ENCODE peak calls at places on chromosome 4, in ten cellular contexts. B is lower lobe of right lung, E is colonic mucosa, X is uterus, W is IMR-90, T is endothelial cell of umbilical vein, H is ovary, Q is kidney, L is ascending aorta, V is tibial artery. F is an unnamed sample. For H3K4me1, the result is how much of the 10 kb centered on the place peaks cover.

GRCh38 chr4:38896940-38897339 is 29.3 kb downstream of the FAM114A1 start:
- DNase-seq in X (no peak), T (no peak), Q (no peak), B (no peak), W (peak), V (no peak), L (no peak), H (no peak), E (no peak), F (no peak)

GRCh38 chr4:159639924-159640323 is 537.0 kb downstream of the RAPGEF2 start:
- DNase-seq in V (no peak), W (no peak), L (no peak), Q (no peak), E (no peak), T (no peak), X (no peak), H (no peak), B (no peak), F (no peak)

GRCh38 chr4:125321709-125322362 is 7.1 kb downstream of the FAT4 start:
- DNase-seq in X (no peak), L (no peak), V (no peak), W (peak), T (peak), B (no peak), H (no peak), E (no peak), Q (no peak), F (no peak)

GRCh38 chr4:80989921-80990544 is 40.5 kb upstream of the BMP3 start:
- DNase-seq in W (peak), Q (no peak), H (no peak), T (peak), E (peak), L (no peak), X (no peak), B (no peak), V (no peak), F (no peak)

GRCh38 chr4:188783160-188783559 is 643.9 kb downstream of the TRIML1 start:
- DNase-seq in T (no peak), W (peak), X (no peak), B (no peak), E (no peak), H (no peak), L (no peak), Q (no peak), V (no peak), F (no peak)

GRCh38 chr4:176834531-176834930 is 41.8 kb upstream of the VEGFC start:
- DNase-seq in H (no peak), W (no peak), T (peak), V (no peak), L (no peak), X (no peak), Q (no peak), E (no peak), B (no peak), F (no peak)

GRCh38 chr4:2402053-2402452 is 16.4 kb downstream of the ZFYVE28 start:
- DNase-seq in T (peak), B (peak), X (peak), V (peak), E (peak), H (peak), L (no peak), Q (peak), W (no peak), F (no peak)

GRCh38 chr4:39308576-39308975 is 57.6 kb downstream of the RFC1 start:
- DNase-seq in B (no peak), X (no peak), Q (no peak), T (peak), L (no peak), H (no peak), W (no peak), E (no peak), V (no peak), F (no peak)

GRCh38 chr4:2408401-2408958 is 10.0 kb downstream of the ZFYVE28 start:
- DNase-seq in B (no peak), E (peak), T (no peak), X (no peak), V (no peak), L (no peak), H (no peak), Q (peak), W (no peak), F (peak)

GRCh38 chr4:104494822-104495559 is at the start of gene CXXC4:
- DNase-seq in T (peak), H (peak), Q (peak), E (peak), X (peak), W (peak), L (no peak), B (peak), V (peak), F (no peak)

GRCh38 chr4:66052426-66052825 is 382.1 kb upstream of the EPHA5 start:
- DNase-seq in V (no peak), L (no peak), B (no peak), X (no peak), Q (no peak), W (no peak), H (no peak), T (no peak), E (no peak), F (no peak)

GRCh38 chr4:98613453-98614075 is 44.8 kb downstream of the TSPAN5 start:
- DNase-seq in Q (no peak), X (no peak), H (no peak), T (no peak), W (no peak), L (no peak), V (no peak), E (no peak), B (no peak), F (no peak)

GRCh38 chr4:8493484-8493883 is 52.9 kb downstream of the TRMT44 start:
- DNase-seq in B (no peak), H (no peak), L (no peak), T (no peak), E (no peak), V (no peak), X (no peak), W (no peak), Q (no peak), F (no peak)

GRCh38 chr4:67555447-67555846 is 3.1 kb upstream of the STAP1 start:
- DNase-seq in W (no peak), T (no peak), E (no peak), Q (no peak), H (no peak), X (no peak), B (no peak), L (no peak), V (no peak), F (no peak)

GRCh38 chr4:122639181-122639580 is 18.3 kb upstream of the IL21 start:
- DNase-seq in L (no peak), T (no peak), V (no peak), H (no peak), B (no peak), W (no peak), E (no peak), Q (no peak), X (no peak), F (no peak)

GRCh38 chr4:78951862-78952472 is 12.7 kb upstream of the PAQR3 start:
- DNase-seq in W (peak), Q (no peak), V (no peak), L (no peak), T (peak), B (no peak), H (no peak), X (no peak), E (no peak), F (no peak)

GRCh38 chr4:124079174-124079780 is 633.3 kb downstream of the ANKRD50 start:
- DNase-seq in E (no peak), T (no peak), H (no peak), V (no peak), Q (no peak), L (no peak), W (peak), B (no peak), X (no peak), F (no peak)

GRCh38 chr4:113574636-113575103 is 186.9 kb downstream of the CAMK2D start:
- DNase-seq in H (no peak), V (no peak), W (peak), B (no peak), E (no peak), X (no peak), L (no peak), T (peak), Q (no peak), F (no peak)

GRCh38 chr4:1958276-1959103 is 50.3 kb downstream of the NELFA start:
- DNase-seq in W (peak), B (peak), E (no peak), V (no peak), Q (peak), H (no peak), X (no peak), L (no peak), T (no peak), F (no peak)

GRCh38 chr4:180336494-180337090 is 1906.6 kb upstream of the TENM3 start:
- DNase-seq in T (no peak), E (no peak), V (no peak), H (no peak), B (no peak), X (no peak), W (no peak), Q (no peak), L (no peak), F (no peak)

GRCh38 chr4:77332696-77333270 is 175.8 kb downstream of the CCNG2 start:
- DNase-seq in V (no peak), L (no peak), B (no peak), H (no peak), T (no peak), Q (no peak), E (no peak), X (no peak), W (no peak), F (no peak)

GRCh38 chr4:168857546-168858314 is 152.3 kb downstream of the CBR4 start:
- DNase-seq in Q (no peak), T (peak), V (no peak), B (no peak), E (no peak), X (no peak), L (no peak), W (peak), H (no peak), F (no peak)

GRCh38 chr4:70979445-70980008 is 13.9 kb upstream of the DCK start:
- DNase-seq in X (no peak), V (no peak), B (no peak), W (no peak), E (no peak), T (peak), L (no peak), H (no peak), Q (no peak), F (no peak)

GRCh38 chr4:121777625-121778024 is 12.7 kb upstream of the SMIM43 start:
- DNase-seq in V (no peak), Q (no peak), T (no peak), H (no peak), L (no peak), B (no peak), E (no peak), W (no peak), X (no peak), F (no peak)

GRCh38 chr4:39062094-39062493 is at the start of gene KLHL5:
- DNase-seq in Q (no peak), T (no peak), X (no peak), E (no peak), B (no peak), V (no peak), W (no peak), H (no peak), L (no peak), F (no peak)

GRCh38 chr4:26288308-26288982 is 32.4 kb upstream of the RBPJ start:
- DNase-seq in V (no peak), B (peak), E (no peak), X (no peak), L (no peak), H (no peak), Q (no peak), T (no peak), W (peak), F (no peak)

GRCh38 chr4:186680649-186681048 is 43.0 kb downstream of the FAT1 start:
- DNase-seq in E (no peak), W (no peak), X (no peak), L (no peak), T (no peak), H (no peak), V (no peak), B (no peak), Q (no peak), F (no peak)

GRCh38 chr4:165756831-165757230 is 116.2 kb upstream of the TLL1 start:
- DNase-seq in L (no peak), E (no peak), Q (no peak), H (no peak), W (no peak), X (no peak), V (no peak), B (no peak), T (no peak), F (no peak)

GRCh38 chr4:13989496-13989895 is 362.0 kb upstream of the BOD1L1 start:
- DNase-seq in T (no peak), X (no peak), H (no peak), B (no peak), Q (no peak), L (no peak), V (no peak), E (no peak), W (no peak), F (no peak)

GRCh38 chr4:172142331-172142738 is 329.1 kb downstream of the GALNTL6 start:
- DNase-seq in T (peak), X (no peak), Q (no peak), B (no peak), W (peak), H (no peak), E (no peak), L (no peak), V (no peak), F (no peak)

GRCh38 chr4:19832388-19832787 is 419.3 kb upstream of the SLIT2 start:
- DNase-seq in B (no peak), T (no peak), V (no peak), H (no peak), X (no peak), W (peak), Q (no peak), E (no peak), L (no peak), F (no peak)

GRCh38 chr4:39255266-39255665 is 72.9 kb downstream of the WDR19 start:
- DNase-seq in E (no peak), W (peak), T (peak), B (no peak), V (no peak), X (no peak), H (no peak), L (no peak), Q (no peak), F (no peak)

GRCh38 chr4:109025471-109026076 is 262.7 kb upstream of the ETNPPL start:
- DNase-seq in E (no peak), W (no peak), B (no peak), H (no peak), Q (no peak), V (no peak), T (no peak), L (no peak), X (no peak), F (no peak)

GRCh38 chr4:79540143-79540542 is 132.1 kb upstream of the GK2 start:
- DNase-seq in H (no peak), V (no peak), X (no peak), B (no peak), W (no peak), L (no peak), E (no peak), T (no peak), Q (no peak), F (no peak)

GRCh38 chr4:80294206-80294605 is 27.7 kb downstream of the FGF5 start:
- DNase-seq in B (no peak), L (no peak), E (no peak), W (no peak), X (no peak), Q (no peak), V (no peak), T (no peak), H (no peak), F (no peak)

GRCh38 chr4:105092356-105092755 is 54.3 kb upstream of the TET2 start:
- DNase-seq in L (no peak), B (no peak), H (no peak), T (peak), X (peak), E (peak), Q (no peak), W (peak), V (no peak), F (no peak)

GRCh38 chr4:23237771-23238170 is 545.0 kb downstream of the GBA3 start:
- DNase-seq in T (no peak), H (no peak), V (no peak), B (no peak), X (no peak), E (no peak), W (no peak), L (no peak), Q (no peak), F (no peak)

GRCh38 chr4:4529412-4529811 is 12.4 kb downstream of the STX18 start:
- DNase-seq in Q (no peak), E (no peak), T (no peak), L (no peak), W (no peak), V (no peak), H (no peak), X (no peak), B (no peak), F (no peak)

DNA sequence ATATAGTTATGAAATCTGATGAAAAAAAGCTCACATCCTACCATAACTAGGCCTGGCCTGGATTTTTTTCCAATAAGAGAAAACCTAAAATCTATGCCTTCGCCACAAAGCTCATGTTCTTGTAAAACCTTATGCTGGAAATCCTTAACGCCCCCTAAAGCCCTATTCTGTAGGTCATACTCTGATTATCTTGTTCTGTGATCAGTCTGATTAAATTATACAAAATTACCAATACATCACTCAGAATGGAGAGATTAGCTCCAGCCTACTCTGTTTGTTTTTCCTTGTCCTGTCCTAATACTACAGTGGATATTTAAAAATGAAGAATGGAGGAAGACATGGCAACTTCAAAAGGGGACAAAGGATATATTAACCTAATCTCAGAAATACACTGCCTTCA is 7.2 kb downstream of the ZNF827 start:
- DNase-seq in E (no peak), Q (no peak), W (no peak), T (no peak), H (no peak), L (no peak), V (no peak), X (no peak), B (no peak), F (no peak)
- H3K4me1 ChIP-seq in E (under half), Q (under half), W (under half), T (under half), H (under half), L (under half), V (half or more), X (under half), B (under half), F (under half)

GRCh38 chr4:183493246-183493645 is 11.6 kb upstream of the ING2 start:
- DNase-seq in B (no peak), E (no peak), H (no peak), T (no peak), V (no peak), W (no peak), Q (no peak), X (no peak), L (no peak), F (no peak)

GRCh38 chr4:183495182-183495581 is 9.7 kb upstream of the ING2 start:
- DNase-seq in Q (no peak), V (no peak), B (no peak), E (no peak), T (no peak), H (no peak), L (no peak), W (no peak), X (no peak), F (no peak)

GRCh38 chr4:183492791-183493221 is 12.1 kb upstream of the ING2 start:
- DNase-seq in X (no peak), E (no peak), V (no peak), L (no peak), B (no peak), Q (no peak), W (peak), T (peak), H (no peak), F (no peak)
- H3K27ac ChIP-seq in X (no peak), E (no peak), V (no peak), L (no peak), B (no peak), Q (no peak), W (peak), T (no peak), H (no peak), F (peak)

DNA sequence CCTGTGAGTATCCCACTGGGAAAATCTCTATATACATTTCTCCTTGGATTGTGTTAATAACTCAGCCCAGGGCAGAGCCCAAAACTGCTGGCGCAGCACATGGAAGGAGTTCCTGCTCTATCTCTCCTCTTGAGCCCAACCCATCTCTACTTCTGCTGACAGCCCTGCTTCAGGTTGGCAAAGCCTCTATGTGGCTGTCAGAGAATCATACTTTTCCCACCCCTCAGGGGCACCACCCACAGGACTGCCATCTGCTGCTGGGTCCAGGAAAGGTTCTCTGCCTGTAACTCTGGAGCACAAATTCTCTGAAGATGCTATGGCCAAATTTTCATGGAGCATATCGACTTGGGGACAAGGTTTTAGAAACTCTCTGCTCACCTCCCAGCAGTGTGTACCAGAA is 278.5 kb upstream of the EMCN start:
- DNase-seq in T (no peak), X (no peak), Q (no peak), L (no peak), B (no peak), W (no peak), V (no peak), H (no peak), E (no peak), F (no peak)
- TF ChIP-seq CTCF in T (no peak), X (no peak), Q (no peak), L (no peak), B (no peak), W (no peak), V (no peak), H (no peak), E (no peak), F (no peak)

DNA sequence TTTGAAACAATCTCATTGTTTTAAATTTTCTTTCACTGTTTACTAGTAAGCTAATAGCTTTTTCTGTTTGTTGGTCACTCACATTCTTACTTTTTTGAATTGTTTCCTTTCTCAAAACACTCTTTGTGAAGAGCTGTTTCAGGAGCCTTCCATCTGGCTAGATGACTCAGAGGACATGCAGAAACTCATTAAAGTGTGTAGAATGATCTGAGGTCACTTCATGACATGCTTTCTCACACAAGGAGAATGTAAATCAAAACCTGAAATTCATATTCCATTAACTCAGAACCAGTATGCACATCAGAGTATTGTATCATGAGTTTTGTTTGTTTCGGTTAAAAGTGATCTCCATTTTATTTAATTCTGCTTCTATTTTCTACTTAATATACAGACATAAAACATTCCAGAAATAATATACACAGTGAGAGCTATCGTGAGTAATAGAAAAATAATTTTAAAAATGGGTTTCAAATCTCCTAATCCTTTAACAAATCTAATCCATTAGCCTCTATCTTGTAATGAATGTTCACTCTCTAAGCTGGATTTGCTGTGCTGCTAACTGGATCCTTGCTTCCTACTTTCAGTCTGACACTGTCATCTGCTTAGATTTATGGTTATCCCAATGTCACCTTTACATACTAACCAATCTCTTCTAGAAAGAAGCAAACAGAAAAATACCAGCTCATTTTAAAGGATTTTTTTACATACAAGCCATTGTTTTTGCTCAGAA is 449.6 kb downstream of the FSTL5 start:
- DNase-seq in E (no peak), L (no peak), W (peak), Q (no peak), H (no peak), B (no peak), V (no peak), X (no peak), T (peak), F (no peak)
- H3K4me1 ChIP-seq in E (under half), L (under half), W (under half), Q (under half), H (under half), B (under half), V (under half), X (under half), T (under half), F (under half)